ENCODE peak calls at places on chromosomes 4 and X, in four cellular contexts. One of them, this sample, is unnamed.

GRCh38 chr4:87657525-87657924 is 7.4 kb downstream of the DMP1 start:
- DNase-seq in upper lobe of right lung: no peak
- DNase-seq in endodermal cell: no peak
- DNase-seq in A549: peak
- DNase-seq in this sample: no peak

GRCh38 chrX:100797359-100797758 is 22.8 kb upstream of the CSTF2 start:
- DNase-seq in upper lobe of right lung: no peak
- DNase-seq in endodermal cell: no peak
- DNase-seq in A549: no peak
- DNase-seq in this sample: no peak

GRCh38 chrX:111888600-111888999 is 12.6 kb downstream of the TRPC5OS start:
- DNase-seq in upper lobe of right lung: no peak
- DNase-seq in endodermal cell: no peak
- DNase-seq in A549: no peak
- DNase-seq in this sample: no peak

GRCh38 chr4:42618018-42618417 is 38.9 kb downstream of the ATP8A1 start:
- DNase-seq in upper lobe of right lung: no peak
- DNase-seq in endodermal cell: no peak
- DNase-seq in A549: no peak
- DNase-seq in this sample: no peak

GRCh38 chrX:40094041-40094899 is 3.5 kb downstream of the BCOR start:
- DNase-seq in upper lobe of right lung: peak
- DNase-seq in endodermal cell: peak
- DNase-seq in A549: no peak
- DNase-seq in this sample: no peak

GRCh38 chr4:74317616-74318256 is 9.5 kb downstream of the EPGN start:
- DNase-seq in upper lobe of right lung: no peak
- DNase-seq in endodermal cell: no peak
- DNase-seq in A549: no peak
- DNase-seq in this sample: no peak

GRCh38 chrX:5644786-5645185 is 583.9 kb downstream of the NLGN4X start:
- DNase-seq in upper lobe of right lung: no peak
- DNase-seq in endodermal cell: peak
- DNase-seq in A549: no peak
- DNase-seq in this sample: no peak

GRCh38 chr4:56426273-56426672 is 9.1 kb downstream of the PPAT start:
- DNase-seq in upper lobe of right lung: no peak
- DNase-seq in endodermal cell: no peak
- DNase-seq in A549: no peak
- DNase-seq in this sample: no peak

GRCh38 chr4:133151681-133152329 is 2.7 kb downstream of the PCDH10 start:
- DNase-seq in upper lobe of right lung: no peak
- DNase-seq in endodermal cell: peak
- DNase-seq in A549: peak
- DNase-seq in this sample: no peak

GRCh38 chr4:127370495-127371069 is 262.2 kb upstream of the INTU start:
- DNase-seq in upper lobe of right lung: peak
- DNase-seq in endodermal cell: no peak
- DNase-seq in A549: no peak
- DNase-seq in this sample: no peak

GRCh38 chrX:115423091-115423490 is 133.6 kb downstream of the LUZP4 start:
- DNase-seq in upper lobe of right lung: no peak
- DNase-seq in endodermal cell: no peak
- DNase-seq in A549: no peak
- DNase-seq in this sample: no peak

GRCh38 chrX:48854898-48855297 is 19.5 kb upstream of the PCSK1N start:
- DNase-seq in upper lobe of right lung: no peak
- DNase-seq in endodermal cell: peak
- DNase-seq in A549: peak
- DNase-seq in this sample: no peak

DNA sequence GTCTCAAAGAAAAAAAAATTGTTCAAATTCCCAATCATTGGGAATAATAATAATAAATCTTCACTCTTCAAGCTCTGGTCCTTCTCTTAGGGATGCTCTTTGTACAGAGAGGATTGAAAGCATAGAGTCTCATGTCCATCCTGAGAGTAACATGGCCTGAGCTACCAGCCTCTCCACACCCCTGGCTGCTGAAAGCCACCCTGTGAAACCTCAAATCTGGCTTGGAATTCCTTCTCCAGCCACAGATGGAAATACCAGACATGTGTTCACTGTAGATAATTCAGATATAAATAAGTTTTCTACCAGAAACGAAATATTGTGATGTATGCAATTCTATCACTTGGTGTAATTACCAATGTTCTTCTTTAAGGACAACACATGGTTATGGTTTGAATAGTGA is 140.6 kb downstream of the ARSF start:
- DNase-seq in upper lobe of right lung: no peak
- DNase-seq in endodermal cell: no peak
- DNase-seq in A549: no peak
- DNase-seq in this sample: no peak
- H3K4me3 ChIP-seq in upper lobe of right lung: no peak
- H3K4me3 ChIP-seq in endodermal cell: no peak
- H3K4me3 ChIP-seq in A549: no peak
- H3K4me3 ChIP-seq in this sample: no peak

GRCh38 chrX:133715715-133716114 is 269.7 kb downstream of the GPC3 start:
- DNase-seq in upper lobe of right lung: no peak
- DNase-seq in endodermal cell: no peak
- DNase-seq in A549: no peak
- DNase-seq in this sample: no peak
- H3K4me3 ChIP-seq in upper lobe of right lung: no peak
- H3K4me3 ChIP-seq in endodermal cell: no peak
- H3K4me3 ChIP-seq in A549: no peak
- H3K4me3 ChIP-seq in this sample: no peak

GRCh38 chr4:76384052-76384451 is 36.9 kb downstream of the CCDC158 start:
- DNase-seq in upper lobe of right lung: no peak
- DNase-seq in endodermal cell: no peak
- DNase-seq in A549: peak
- DNase-seq in this sample: no peak
- H3K4me3 ChIP-seq in upper lobe of right lung: no peak
- H3K4me3 ChIP-seq in endodermal cell: no peak
- H3K4me3 ChIP-seq in A549: no peak
- H3K4me3 ChIP-seq in this sample: no peak

GRCh38 chr4:3248811-3249661 is at the start of gene MSANTD1:
- DNase-seq in upper lobe of right lung: no peak
- DNase-seq in endodermal cell: no peak
- DNase-seq in A549: no peak
- DNase-seq in this sample: peak
- H3K4me3 ChIP-seq in upper lobe of right lung: no peak
- H3K4me3 ChIP-seq in endodermal cell: no peak
- H3K4me3 ChIP-seq in A549: no peak
- H3K4me3 ChIP-seq in this sample: no peak

This sample was measured in Jurkat, Clone E6-1.